ENCODE peak calls at places on chromosome 10, in eight cellular contexts. V is fibroblast of pulmonary artery, U is ascending aorta, R is lower leg skin, Y is cardiac muscle cell, H is left lung, T is thoracic aorta, M is Karpas-422. D is an unnamed sample.

GRCh38 chr10:78980815-78981214 is 88.0 kb upstream of the ZMIZ1 start:
- DNase-seq in H (no peak), V (no peak), Y (peak), R (no peak), U (no peak), T (no peak), M (no peak), D (no peak)

GRCh38 chr10:17255512-17255911 is 27.5 kb downstream of the VIM start:
- DNase-seq in T (no peak), U (no peak), Y (no peak), R (no peak), V (no peak), H (no peak), M (no peak), D (no peak)

GRCh38 chr10:21505711-21506278 is 19.7 kb downstream of the SKIDA1 start:
- DNase-seq in V (no peak), H (no peak), M (no peak), R (no peak), U (no peak), Y (no peak), T (no peak), D (no peak)

GRCh38 chr10:19785366-19785765 is 30.9 kb upstream of the PLXDC2 start:
- DNase-seq in T (no peak), M (no peak), U (no peak), Y (peak), R (no peak), V (peak), H (no peak), D (no peak)

GRCh38 chr10:132554991-132555647 is 17.5 kb downstream of the INPP5A start:
- DNase-seq in H (peak), R (no peak), U (no peak), V (no peak), T (no peak), Y (peak), M (peak), D (no peak)

GRCh38 chr10:125341611-125342010 is 181.2 kb upstream of the CTBP2 start:
- DNase-seq in R (no peak), H (no peak), M (no peak), U (no peak), Y (no peak), T (no peak), V (no peak), D (no peak)

GRCh38 chr10:71714055-71714454 is 5.5 kb downstream of the C10orf105 start:
- DNase-seq in U (no peak), T (no peak), H (no peak), R (no peak), Y (no peak), M (no peak), V (no peak), D (no peak)

GRCh38 chr10:52652431-52653220 is 120.0 kb downstream of the MBL2 start:
- DNase-seq in R (no peak), Y (peak), H (no peak), T (no peak), V (no peak), U (no peak), M (no peak), D (no peak)

GRCh38 chr10:110141747-110142625 is 65.4 kb upstream of the MXI1 start:
- DNase-seq in V (peak), U (no peak), T (no peak), H (no peak), M (no peak), R (no peak), Y (peak), D (no peak)

GRCh38 chr10:49387029-49387428 is 8.9 kb downstream of the DRGX start:
- DNase-seq in T (no peak), R (peak), M (no peak), U (no peak), H (no peak), V (peak), Y (peak), D (peak)

GRCh38 chr10:97701438-97702064 is 12.0 kb upstream of the MARVELD1 start:
- DNase-seq in V (peak), R (no peak), M (peak), T (no peak), U (no peak), Y (peak), H (no peak), D (no peak)

GRCh38 chr10:101367569-101368453 is 13.8 kb downstream of the BTRC start:
- DNase-seq in M (no peak), H (no peak), V (peak), U (no peak), Y (peak), R (no peak), T (no peak), D (peak)

GRCh38 chr10:102452672-102453340 is 1.5 kb upstream of the C10orf95 start:
- DNase-seq in H (no peak), U (peak), T (no peak), V (peak), Y (peak), M (no peak), R (peak), D (no peak)

GRCh38 chr10:64080071-64080470 is 558.9 kb downstream of the REEP3 start:
- DNase-seq in V (no peak), T (no peak), M (no peak), R (no peak), Y (no peak), H (no peak), U (no peak), D (no peak)

GRCh38 chr10:42970451-42971250 is 106.2 kb upstream of the RET start:
- DNase-seq in M (no peak), Y (no peak), U (no peak), H (peak), T (no peak), R (peak), V (no peak), D (no peak)

GRCh38 chr10:22086730-22087364 is 83.3 kb upstream of the DNAJC1 start:
- DNase-seq in V (peak), T (no peak), U (no peak), R (peak), H (peak), Y (peak), M (no peak), D (no peak)

GRCh38 chr10:112215342-112215774 is 31.8 kb upstream of the GPAM start:
- DNase-seq in Y (peak), U (no peak), V (peak), H (no peak), M (peak), T (no peak), R (no peak), D (no peak)

GRCh38 chr10:132397671-132398565 is 918 bp downstream of the PWWP2B start:
- DNase-seq in T (no peak), M (peak), R (no peak), H (peak), V (peak), U (no peak), Y (peak), D (no peak)

GRCh38 chr10:86635402-86635801 is 18.9 kb upstream of the OPN4 start:
- DNase-seq in U (no peak), R (no peak), M (no peak), Y (peak), T (no peak), V (peak), H (no peak), D (no peak)

GRCh38 chr10:86632951-86633350 is 21.4 kb upstream of the OPN4 start:
- DNase-seq in H (no peak), U (no peak), R (no peak), M (no peak), V (no peak), Y (no peak), T (no peak), D (no peak)

GRCh38 chr10:86630079-86630478 is 24.3 kb upstream of the OPN4 start:
- DNase-seq in Y (peak), T (no peak), U (no peak), M (no peak), V (peak), R (no peak), H (no peak), D (no peak)

DNA sequence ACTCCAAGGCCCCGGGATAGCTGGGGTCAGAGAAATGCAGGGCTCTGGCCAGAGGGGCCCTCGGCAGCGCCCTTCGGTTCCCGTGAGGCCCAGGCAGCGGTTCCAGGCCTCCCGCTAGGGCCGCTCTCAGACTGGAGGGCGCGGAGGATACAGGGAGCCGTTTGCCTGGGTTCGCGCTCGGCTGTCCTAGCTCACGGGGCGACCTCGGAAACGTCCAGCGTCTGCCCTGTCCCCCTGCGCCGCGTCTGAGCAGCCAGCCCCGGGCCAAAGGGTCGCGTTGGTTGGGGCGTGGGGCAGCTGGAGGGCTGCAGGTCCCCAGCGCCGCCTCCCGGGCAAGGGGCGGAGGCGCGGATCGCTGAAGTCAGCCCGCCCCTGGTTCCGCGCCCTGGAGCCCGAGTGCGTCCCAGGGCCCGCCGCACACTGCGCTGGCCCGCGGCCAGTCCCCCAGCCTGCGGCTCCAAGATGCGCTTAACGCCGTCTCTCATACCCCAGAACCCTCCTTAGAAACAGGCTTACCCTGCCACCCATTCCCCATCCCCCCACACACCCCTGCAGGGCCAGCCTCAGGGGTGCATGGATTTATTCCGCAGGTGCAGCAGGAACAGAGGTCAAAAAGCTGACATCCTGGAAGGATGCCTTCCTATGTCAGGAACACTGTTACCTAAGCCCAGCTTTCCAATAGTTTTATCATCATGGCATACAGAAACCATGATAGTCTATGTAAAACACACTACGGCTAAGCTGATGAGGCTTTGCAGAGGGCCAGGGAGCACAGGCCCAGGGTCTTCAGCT is 22.1 kb upstream of the OPN4 start:
- DNase-seq in T (no peak), V (no peak), Y (peak), H (no peak), M (no peak), U (no peak), R (no peak), D (no peak)
- H3K4me3 ChIP-seq in T (peak), V (peak), Y (no peak), H (no peak), M (no peak), U (peak), R (no peak), D (peak)

GRCh38 chr10:72756674-72757385 is 64.9 kb downstream of the MCU start:
- DNase-seq in V (peak), Y (peak), T (no peak), R (no peak), U (no peak), H (no peak), M (no peak), D (no peak)
- H3K4me3 ChIP-seq in V (no peak), Y (no peak), T (no peak), R (no peak), U (no peak), H (no peak), M (no peak), D (no peak)

GRCh38 chr10:127135844-127136577 is 60.4 kb downstream of the INSYN2A start:
- DNase-seq in T (no peak), V (no peak), Y (no peak), U (no peak), M (no peak), H (no peak), R (no peak), D (no peak)

GRCh38 chr10:127132434-127132833 is 64.0 kb downstream of the INSYN2A start:
- DNase-seq in U (no peak), Y (no peak), T (no peak), R (no peak), M (no peak), H (no peak), V (no peak), D (no peak)

GRCh38 chr10:127133672-127134500 is 62.5 kb downstream of the INSYN2A start:
- DNase-seq in T (no peak), U (no peak), R (no peak), V (no peak), Y (no peak), M (no peak), H (no peak), D (no peak)

GRCh38 chr10:127129104-127129503 is 67.3 kb downstream of the INSYN2A start:
- DNase-seq in U (no peak), Y (no peak), T (no peak), H (no peak), V (no peak), R (no peak), M (no peak), D (no peak)

DNA sequence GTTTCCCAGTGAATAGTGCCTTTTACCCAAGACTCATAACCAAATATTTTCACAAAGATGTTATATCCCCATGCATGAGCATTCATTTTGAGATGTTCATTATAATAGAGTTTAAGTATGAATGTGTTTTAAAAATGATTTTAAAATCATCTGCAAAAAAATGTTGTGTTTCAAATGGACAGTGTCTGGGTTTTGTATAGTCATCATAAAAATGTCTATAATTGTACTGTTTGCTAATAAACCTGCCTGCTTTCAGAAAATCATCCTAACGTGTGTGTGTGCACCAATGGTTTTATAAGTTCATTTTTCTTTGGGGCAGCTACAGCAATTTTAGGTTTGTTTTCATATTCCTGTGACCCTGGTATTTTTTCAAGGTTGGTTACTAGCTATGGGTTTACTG is 63.2 kb downstream of the INSYN2A start:
- DNase-seq in M (no peak), H (no peak), T (no peak), V (no peak), Y (no peak), R (no peak), U (no peak), D (no peak)
- H3K4me3 ChIP-seq in M (no peak), H (no peak), T (no peak), V (no peak), Y (no peak), R (no peak), U (no peak), D (no peak)

GRCh38 chr10:61836888-61837747 is 64.4 kb upstream of the ARID5B start:
- DNase-seq in R (no peak), U (no peak), Y (peak), T (no peak), M (no peak), V (peak), H (no peak), D (peak)

GRCh38 chr10:61835069-61835908 is 66.2 kb upstream of the ARID5B start:
- DNase-seq in R (no peak), Y (peak), H (no peak), V (peak), U (no peak), M (peak), T (no peak), D (no peak)

GRCh38 chr10:61836233-61836887 is 65.1 kb upstream of the ARID5B start:
- DNase-seq in U (no peak), Y (peak), R (no peak), V (peak), M (no peak), H (no peak), T (no peak), D (no peak)

GRCh38 chr10:61834519-61834918 is 67.0 kb upstream of the ARID5B start:
- DNase-seq in V (no peak), Y (no peak), H (no peak), T (no peak), U (no peak), R (no peak), M (no peak), D (no peak)

GRCh38 chr10:61835909-61836232 is 65.6 kb upstream of the ARID5B start:
- DNase-seq in U (no peak), V (peak), H (no peak), R (no peak), T (no peak), Y (peak), M (no peak), D (no peak)
- H3K4me3 ChIP-seq in U (no peak), V (peak), H (no peak), R (no peak), T (peak), Y (no peak), M (no peak), D (no peak)

DNA sequence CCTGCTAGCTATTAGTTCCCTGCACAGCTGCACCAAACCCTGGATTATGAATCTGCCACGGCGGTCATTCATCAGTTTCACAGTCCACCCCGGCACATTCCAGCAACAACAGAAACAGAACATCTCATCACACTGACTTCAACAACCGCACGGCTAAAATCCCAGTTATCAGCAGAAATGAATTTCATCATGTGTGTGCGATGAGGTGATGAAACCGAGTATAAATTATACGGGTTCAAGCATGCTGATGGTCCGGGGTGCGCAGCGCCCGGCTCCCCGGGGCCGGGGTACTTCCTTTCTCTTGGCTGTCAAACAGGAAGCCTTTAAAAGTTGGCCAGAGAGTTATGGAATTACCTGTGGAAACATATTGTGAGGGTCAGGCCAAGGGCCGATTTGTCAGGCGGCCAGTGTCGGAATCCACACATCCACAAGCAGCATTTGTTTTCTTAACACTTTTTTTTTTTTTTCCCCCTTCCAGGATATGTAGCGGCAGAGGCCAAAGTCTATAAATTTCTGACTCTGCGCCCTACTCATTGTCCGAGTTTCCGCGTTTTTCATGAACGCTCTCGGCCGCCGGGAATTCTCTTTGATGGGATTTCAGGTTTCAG is 420.9 kb upstream of the MGMT start:
- DNase-seq in R (no peak), T (no peak), V (peak), Y (peak), H (no peak), M (no peak), U (no peak), D (no peak)
- H3K4me3 ChIP-seq in R (no peak), T (peak), V (no peak), Y (no peak), H (no peak), M (no peak), U (peak), D (no peak)

DNA sequence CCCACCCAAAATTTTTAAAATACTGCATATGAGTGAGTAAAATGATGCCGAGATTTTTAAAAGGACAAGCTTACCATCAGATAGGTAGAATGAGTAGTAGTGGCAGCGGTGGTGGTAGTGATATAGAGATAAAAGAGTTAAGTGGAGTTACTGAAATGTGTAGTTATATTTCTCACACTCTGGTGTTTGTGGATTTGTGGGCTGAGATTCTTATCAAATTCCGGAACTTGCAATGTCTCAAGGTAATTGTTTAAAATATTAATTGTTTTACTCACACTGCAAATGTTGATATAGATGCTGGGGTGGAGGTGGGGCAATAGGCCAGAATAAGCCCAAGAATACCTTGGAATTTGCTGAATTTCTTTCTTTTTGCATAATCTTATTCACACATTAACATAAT is 12.8 kb upstream of the SGMS1 start:
- DNase-seq in U (no peak), T (no peak), R (no peak), H (no peak), M (no peak), Y (no peak), V (no peak), D (no peak)
- H3K4me3 ChIP-seq in U (no peak), T (no peak), R (no peak), H (no peak), M (no peak), Y (no peak), V (no peak), D (no peak)

DNA sequence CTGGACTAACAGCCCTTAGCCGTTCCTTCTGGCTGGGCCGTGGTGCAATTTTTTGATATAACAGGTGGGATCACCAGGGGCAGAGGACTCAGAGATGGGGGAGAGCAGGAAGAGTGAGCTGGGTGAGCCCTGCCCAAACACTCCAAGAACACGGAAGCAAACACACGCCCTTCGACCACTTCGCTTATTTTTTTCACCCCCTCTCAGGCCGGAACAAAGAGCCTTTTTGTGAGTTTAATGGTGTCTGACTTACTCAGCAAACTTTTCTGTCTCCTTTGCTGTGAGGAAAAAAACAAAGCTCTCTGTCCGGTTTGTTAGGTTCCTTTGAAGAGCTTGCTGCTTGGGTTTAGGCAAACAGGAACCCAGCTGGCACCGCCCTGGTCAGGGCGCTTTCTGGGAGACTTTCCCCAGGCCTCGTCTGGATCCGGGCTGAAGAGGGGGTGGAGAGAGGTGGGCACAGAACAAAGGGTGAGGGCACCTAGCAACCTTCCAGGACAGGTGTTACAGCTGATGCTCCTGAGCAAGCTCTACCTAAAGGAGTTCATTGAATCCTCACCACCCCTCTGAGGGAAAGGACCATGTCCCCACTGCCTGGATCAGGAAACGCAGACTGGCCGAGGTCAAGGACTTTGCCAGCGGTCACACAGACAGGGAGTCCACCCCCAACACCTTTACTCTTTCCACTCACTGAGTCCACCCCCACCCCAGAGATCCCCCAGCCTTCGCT is 23.3 kb downstream of the CALML3 start:
- DNase-seq in U (peak), V (no peak), R (peak), M (no peak), H (peak), Y (peak), T (no peak), D (no peak)
- H3K4me3 ChIP-seq in U (peak), V (peak), R (no peak), M (peak), H (peak), Y (no peak), T (peak), D (no peak)

DNA sequence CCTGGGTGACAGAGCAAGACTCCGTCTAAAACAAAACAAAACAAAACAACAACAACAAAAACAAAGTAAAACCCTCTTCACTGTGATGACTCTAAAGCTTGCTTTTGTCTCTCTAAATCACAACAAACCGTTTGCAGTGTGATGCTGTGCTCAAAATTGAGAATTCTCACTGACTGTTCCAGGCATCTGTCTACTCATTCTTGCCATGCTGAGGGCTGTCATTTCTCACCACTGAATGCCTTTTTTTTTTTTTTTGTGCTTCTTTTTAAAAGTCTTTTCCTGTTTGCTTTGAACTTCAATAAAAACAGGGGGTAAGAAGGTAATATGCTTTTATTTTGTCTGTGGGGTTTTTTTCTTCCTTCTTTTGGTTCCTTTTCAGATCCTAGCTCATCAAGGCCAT is 10.4 kb downstream of the FAS start:
- DNase-seq in U (no peak), T (no peak), V (no peak), R (no peak), Y (no peak), H (no peak), M (no peak), D (no peak)
- H3K4me3 ChIP-seq in U (no peak), T (no peak), V (no peak), R (no peak), Y (no peak), H (no peak), M (no peak), D (no peak)